ENCODE peak calls at places on chromosomes 4 and X, in six cellular contexts. One of them, this sample, is unnamed.

GRCh38 chr4:108171541-108172230 is 3.0 kb upstream of the LEF1 start:
- DNase-seq in NCI-H1105: no peak
- DNase-seq in NCI-H187 treated with DMSO at 0.1 percent for 48 hours: no peak
- DNase-seq in COR-L47: no peak
- DNase-seq in NCI-H1436: no peak
- DNase-seq in WTC11: peak
- DNase-seq in this sample: no peak

GRCh38 chr4:77104405-77105292 is 28.9 kb upstream of the CCNI start:
- DNase-seq in WTC11: no peak
- DNase-seq in COR-L47: peak
- DNase-seq in NCI-H1105: peak
- DNase-seq in NCI-H1436: peak
- DNase-seq in NCI-H187 treated with DMSO at 0.1 percent for 48 hours: peak
- DNase-seq in this sample: no peak

GRCh38 chr4:38094419-38094818 is 134.2 kb downstream of the PTTG2 start:
- DNase-seq in NCI-H1105: no peak
- DNase-seq in NCI-H187 treated with DMSO at 0.1 percent for 48 hours: no peak
- DNase-seq in NCI-H1436: no peak
- DNase-seq in COR-L47: no peak
- DNase-seq in WTC11: no peak
- DNase-seq in this sample: no peak

GRCh38 chr4:111400736-111401135 is 744.5 kb upstream of the FAM241A start:
- DNase-seq in COR-L47: peak
- DNase-seq in WTC11: no peak
- DNase-seq in NCI-H1436: peak
- DNase-seq in NCI-H187 treated with DMSO at 0.1 percent for 48 hours: peak
- DNase-seq in NCI-H1105: peak
- DNase-seq in this sample: no peak

GRCh38 chr4:142267101-142267500 is 579.0 kb downstream of the INPP4B start:
- DNase-seq in WTC11: no peak
- DNase-seq in COR-L47: no peak
- DNase-seq in NCI-H187 treated with DMSO at 0.1 percent for 48 hours: no peak
- DNase-seq in NCI-H1436: no peak
- DNase-seq in NCI-H1105: no peak
- DNase-seq in this sample: no peak

GRCh38 chr4:171813195-171813955 is at the start of gene GALNTL6:
- DNase-seq in WTC11: peak
- DNase-seq in COR-L47: peak
- DNase-seq in NCI-H1436: peak
- DNase-seq in NCI-H187 treated with DMSO at 0.1 percent for 48 hours: no peak
- DNase-seq in NCI-H1105: peak
- DNase-seq in this sample: no peak

GRCh38 chrX:8783100-8784098 is 17.8 kb downstream of the FAM9A start:
- DNase-seq in WTC11: peak
- DNase-seq in NCI-H187 treated with DMSO at 0.1 percent for 48 hours: no peak
- DNase-seq in COR-L47: no peak
- DNase-seq in NCI-H1105: no peak
- DNase-seq in NCI-H1436: peak
- DNase-seq in this sample: no peak

GRCh38 chrX:49079489-49080428 is at the start of gene WDR45:
- DNase-seq in WTC11: peak
- DNase-seq in NCI-H187 treated with DMSO at 0.1 percent for 48 hours: no peak
- DNase-seq in COR-L47: no peak
- DNase-seq in NCI-H1105: peak
- DNase-seq in NCI-H1436: peak
- DNase-seq in this sample: no peak

GRCh38 chrX:40177489-40177888 is 79.7 kb upstream of the BCOR start:
- DNase-seq in NCI-H1436: no peak
- DNase-seq in NCI-H1105: no peak
- DNase-seq in NCI-H187 treated with DMSO at 0.1 percent for 48 hours: no peak
- DNase-seq in COR-L47: no peak
- DNase-seq in WTC11: no peak
- DNase-seq in this sample: no peak

GRCh38 chr4:174461438-174462106 is 60.7 kb downstream of the HPGD start:
- DNase-seq in NCI-H187 treated with DMSO at 0.1 percent for 48 hours: no peak
- DNase-seq in COR-L47: no peak
- DNase-seq in NCI-H1436: no peak
- DNase-seq in NCI-H1105: peak
- DNase-seq in WTC11: no peak
- DNase-seq in this sample: no peak

GRCh38 chr4:23888421-23889319 is 1.2 kb downstream of the PPARGC1A start:
- DNase-seq in NCI-H187 treated with DMSO at 0.1 percent for 48 hours: no peak
- DNase-seq in NCI-H1436: no peak
- DNase-seq in COR-L47: no peak
- DNase-seq in NCI-H1105: no peak
- DNase-seq in WTC11: no peak
- DNase-seq in this sample: no peak

GRCh38 chr4:36386691-36387090 is 105.3 kb downstream of the DTHD1 start:
- DNase-seq in NCI-H187 treated with DMSO at 0.1 percent for 48 hours: no peak
- DNase-seq in WTC11: no peak
- DNase-seq in NCI-H1105: no peak
- DNase-seq in NCI-H1436: no peak
- DNase-seq in COR-L47: peak
- DNase-seq in this sample: no peak

GRCh38 chrX:9668537-9668936 is 97.1 kb downstream of the GPR143 start:
- DNase-seq in COR-L47: no peak
- DNase-seq in WTC11: no peak
- DNase-seq in NCI-H187 treated with DMSO at 0.1 percent for 48 hours: no peak
- DNase-seq in NCI-H1436: no peak
- DNase-seq in NCI-H1105: no peak
- DNase-seq in this sample: no peak

GRCh38 chrX:45422216-45422925 is 221.7 kb upstream of the DIPK2B start:
- DNase-seq in NCI-H187 treated with DMSO at 0.1 percent for 48 hours: no peak
- DNase-seq in COR-L47: no peak
- DNase-seq in NCI-H1105: no peak
- DNase-seq in WTC11: no peak
- DNase-seq in NCI-H1436: no peak
- DNase-seq in this sample: no peak

GRCh38 chr4:6403400-6403685 is 69.1 kb downstream of the PPP2R2C start:
- DNase-seq in NCI-H187 treated with DMSO at 0.1 percent for 48 hours: no peak
- DNase-seq in COR-L47: no peak
- DNase-seq in NCI-H1105: no peak
- DNase-seq in NCI-H1436: no peak
- DNase-seq in WTC11: no peak
- DNase-seq in this sample: no peak

GRCh38 chr4:71713611-71714203 is 70.2 kb downstream of the GC start:
- DNase-seq in WTC11: no peak
- DNase-seq in NCI-H1436: peak
- DNase-seq in COR-L47: peak
- DNase-seq in NCI-H187 treated with DMSO at 0.1 percent for 48 hours: peak
- DNase-seq in NCI-H1105: peak
- DNase-seq in this sample: no peak

This sample was measured in pulmonary artery endothelial cell.